ENCODE peak calls at places on chromosomes 12 and 14, in eight cellular contexts. K is A549, I is A673, B is HCT116, M is fibroblast of pulmonary artery, S is uterus, X is IMR-90, Y is cardiac muscle cell. E is an unnamed sample.

GRCh38 chr14:56895154-56895553 is 84.9 kb upstream of the OTX2 start:
- DNase-seq in B (no peak), I (no peak), M (no peak), K (no peak), X (no peak), Y (no peak), S (no peak), E (no peak)

GRCh38 chr12:71584356-71584755 is 79.3 kb downstream of the ZFC3H1 start:
- DNase-seq in X (no peak), I (no peak), B (no peak), S (no peak), Y (no peak), M (no peak), K (no peak), E (no peak)

GRCh38 chr12:121005346-121005815 is 10.9 kb downstream of the C12orf43 start:
- DNase-seq in K (no peak), M (peak), S (no peak), I (peak), Y (peak), B (peak), X (peak), E (no peak)

GRCh38 chr14:94367347-94367746 is 21.1 kb downstream of the SERPINA1 start:
- DNase-seq in K (no peak), Y (no peak), B (no peak), S (no peak), X (no peak), M (no peak), I (no peak), E (no peak)

GRCh38 chr14:75513911-75514672 is 8.2 kb upstream of the BATF start:
- DNase-seq in S (no peak), M (no peak), I (no peak), Y (no peak), B (no peak), K (no peak), X (no peak), E (no peak)

GRCh38 chr12:118334241-118334640 is 38.5 kb downstream of the TAOK3 start:
- DNase-seq in I (no peak), Y (no peak), K (no peak), X (peak), M (no peak), S (no peak), B (no peak), E (no peak)

GRCh38 chr14:39219075-39219499 is 14.6 kb upstream of the MIA2 start:
- DNase-seq in B (peak), I (no peak), S (no peak), Y (peak), X (peak), K (peak), M (peak), E (no peak)

GRCh38 chr14:56117765-56118610 is at the start of gene PELI2:
- DNase-seq in B (peak), M (peak), Y (peak), I (peak), S (peak), X (peak), K (peak), E (no peak)

GRCh38 chr12:57158186-57158585 is 10.8 kb upstream of the LRP1-AS start:
- DNase-seq in S (no peak), I (no peak), X (no peak), M (no peak), Y (no peak), K (no peak), B (no peak), E (no peak)

GRCh38 chr12:98896938-98897337 is 251.8 kb downstream of the APAF1 start:
- DNase-seq in K (no peak), I (peak), Y (peak), X (peak), M (peak), S (no peak), B (no peak), E (no peak)

GRCh38 chr12:45878630-45879255 is 111.6 kb downstream of the SCAF11 start:
- DNase-seq in M (peak), X (peak), B (no peak), I (no peak), S (no peak), K (no peak), Y (peak), E (no peak)

GRCh38 chr12:50309950-50310349 is 26.6 kb upstream of the LIMA1 start:
- DNase-seq in S (no peak), M (no peak), I (no peak), K (no peak), B (no peak), X (no peak), Y (no peak), E (no peak)

GRCh38 chr12:110015132-110015531 is 15.9 kb downstream of the ANKRD13A start:
- DNase-seq in Y (no peak), B (no peak), K (no peak), M (no peak), S (no peak), X (no peak), I (no peak), E (no peak)

GRCh38 chr12:45298721-45299120 is 82.8 kb downstream of the ANO6 start:
- DNase-seq in X (no peak), M (no peak), I (no peak), B (no peak), S (no peak), Y (no peak), K (no peak), E (no peak)

GRCh38 chr14:25841226-25841625 is 756.6 kb downstream of the NOVA1 start:
- DNase-seq in S (no peak), B (no peak), I (no peak), Y (no peak), M (no peak), K (no peak), X (no peak), E (no peak)

GRCh38 chr12:115794659-115795081 is 482.8 kb downstream of the MED13L start:
- DNase-seq in B (no peak), X (no peak), Y (no peak), I (no peak), S (no peak), K (no peak), M (no peak), E (no peak)

DNA sequence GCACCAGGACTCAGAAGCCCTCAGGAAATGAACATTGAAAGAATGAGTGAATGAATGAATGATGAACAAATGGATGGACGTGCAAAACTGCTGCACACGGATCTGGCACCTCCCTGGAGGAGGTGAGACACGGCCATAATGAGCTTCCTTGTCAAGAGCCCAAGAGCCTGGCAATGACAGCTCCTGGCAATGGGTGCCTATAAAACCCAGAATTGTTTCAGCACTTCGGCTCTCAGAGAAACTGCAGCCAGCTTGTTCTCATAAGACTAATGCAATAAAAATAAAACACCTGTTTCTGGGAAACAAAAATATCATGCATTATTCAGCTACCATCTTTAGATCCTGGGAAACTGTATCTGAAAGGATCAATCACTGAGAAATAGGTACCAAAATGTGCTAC is 200.5 kb upstream of the SFSWAP start:
- DNase-seq in M (no peak), Y (no peak), K (no peak), B (no peak), X (no peak), S (no peak), I (no peak), E (no peak)
- TF ChIP-seq CTCF in M (no peak), Y (no peak), K (no peak), B (no peak), X (no peak), S (no peak), I (no peak), E (no peak)

DNA sequence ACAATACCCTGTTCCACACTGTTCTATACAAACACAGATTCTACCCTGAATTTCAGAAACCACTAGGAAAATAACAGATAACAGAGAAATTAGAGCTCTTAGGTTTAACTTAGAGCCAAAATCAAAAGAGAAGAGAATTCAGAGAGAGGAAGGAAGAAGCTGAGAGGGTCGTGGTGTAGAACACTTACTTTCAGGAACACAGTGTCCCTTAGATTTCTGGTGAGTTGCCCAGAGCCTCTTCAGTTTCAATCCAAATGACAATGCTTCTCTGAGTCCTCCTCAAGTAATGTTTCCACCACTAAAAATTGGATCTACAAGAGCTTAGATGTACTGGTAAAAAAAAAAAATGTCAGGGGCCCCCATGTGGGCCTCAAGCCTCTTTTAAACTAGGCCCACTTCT is 2.6 kb downstream of the YAF2 start:
- DNase-seq in M (no peak), X (no peak), Y (no peak), K (no peak), I (no peak), S (peak), B (no peak), E (no peak)
- H3K4me3 ChIP-seq in M (no peak), X (no peak), Y (no peak), K (no peak), I (no peak), S (no peak), B (no peak), E (no peak)

DNA sequence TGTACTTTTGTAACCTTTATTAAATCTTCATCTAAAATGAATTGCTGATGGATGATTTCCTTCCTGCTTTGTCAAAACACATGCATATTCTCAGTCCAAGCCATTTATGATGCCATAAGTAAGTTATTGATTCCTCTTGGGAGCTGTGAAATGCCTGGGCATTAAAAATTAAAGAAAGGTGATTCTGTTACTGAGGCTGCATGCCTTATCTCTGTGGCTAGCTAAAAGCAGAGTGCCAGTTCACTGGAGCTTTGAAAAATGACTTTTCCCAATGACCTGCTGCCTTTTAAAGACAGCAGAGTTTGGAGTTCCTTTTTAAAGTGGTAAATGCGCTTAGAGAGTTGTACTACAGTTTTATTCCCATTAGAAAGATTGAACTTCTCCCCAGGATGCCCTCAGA is 152.1 kb downstream of the TMTC2 start:
- DNase-seq in I (peak), S (no peak), X (no peak), M (no peak), B (no peak), K (no peak), Y (no peak), E (no peak)
- TF ChIP-seq CTCF in I (no peak), S (no peak), X (no peak), M (no peak), B (no peak), K (no peak), Y (no peak), E (no peak)

GRCh38 chr14:92666251-92666650 is 82.2 kb downstream of the LGMN start:
- DNase-seq in X (no peak), Y (no peak), I (no peak), K (no peak), M (no peak), B (no peak), S (no peak), E (no peak)

GRCh38 chr14:92668266-92668973 is 80.0 kb downstream of the LGMN start:
- DNase-seq in B (no peak), S (no peak), I (no peak), K (no peak), Y (no peak), M (no peak), X (no peak), E (no peak)

GRCh38 chr14:92663049-92663448 is 85.4 kb downstream of the LGMN start:
- DNase-seq in K (no peak), X (peak), M (peak), B (no peak), S (no peak), I (no peak), Y (peak), E (no peak)

GRCh38 chr14:92670177-92670576 is 78.2 kb downstream of the LGMN start:
- DNase-seq in K (no peak), Y (peak), M (peak), X (peak), S (no peak), B (no peak), I (peak), E (no peak)

GRCh38 chr14:92665699-92666110 is 82.7 kb downstream of the LGMN start:
- DNase-seq in M (no peak), I (no peak), B (no peak), X (no peak), K (no peak), Y (no peak), S (no peak), E (no peak)
- H3K4me3 ChIP-seq in M (no peak), I (no peak), B (no peak), X (no peak), K (no peak), Y (no peak), S (no peak), E (no peak)

GRCh38 chr14:99461411-99461810 is 19.2 kb downstream of the SETD3 start:
- DNase-seq in Y (no peak), K (no peak), M (no peak), B (no peak), S (no peak), I (no peak), X (no peak), E (no peak)
- TF ChIP-seq CTCF in Y (no peak), K (no peak), M (no peak), B (no peak), S (no peak), I (no peak), X (no peak), E (no peak)

GRCh38 chr14:91506226-91506625 is 3.9 kb downstream of the PPP4R3A start:
- DNase-seq in I (no peak), K (no peak), B (no peak), S (no peak), Y (no peak), X (no peak), M (no peak), E (no peak)

GRCh38 chr14:91509083-91509877 is 830 bp downstream of the PPP4R3A start:
- DNase-seq in S (peak), M (no peak), X (no peak), K (peak), Y (peak), I (peak), B (no peak), E (no peak)

GRCh38 chr14:91510171-91511013 is at the start of gene PPP4R3A:
- DNase-seq in I (peak), K (peak), M (peak), X (peak), Y (peak), S (peak), B (peak), E (peak)

GRCh38 chr14:91509878-91510170 is 286 bp downstream of the PPP4R3A start:
- DNase-seq in X (no peak), K (no peak), B (no peak), S (no peak), Y (no peak), I (no peak), M (no peak), E (no peak)

DNA sequence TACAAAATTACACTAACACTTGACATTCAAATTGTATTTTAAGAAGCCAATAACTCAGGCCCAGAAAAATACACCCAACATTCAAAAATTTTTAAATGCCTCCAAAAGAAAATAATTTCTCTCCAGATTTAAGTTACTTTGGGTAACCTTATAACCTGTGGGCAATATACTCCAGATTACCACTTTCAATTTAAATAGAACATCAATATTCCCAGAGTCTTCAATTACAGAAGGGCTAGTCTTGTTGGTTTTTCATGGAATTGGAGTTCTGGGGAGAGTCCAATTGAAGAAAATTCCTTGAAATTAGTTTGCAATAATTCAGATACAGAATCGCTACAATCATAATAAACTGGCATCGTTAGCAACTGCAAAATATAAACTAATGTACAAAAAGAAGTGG is 2.0 kb downstream of the PPP4R3A start:
- DNase-seq in M (no peak), S (no peak), B (no peak), Y (no peak), X (no peak), K (no peak), I (no peak), E (no peak)
- H3K4me3 ChIP-seq in M (peak), S (peak), B (peak), Y (peak), X (peak), K (peak), I (peak), E (peak)

GRCh38 chr12:28219827-28220226 is 29.6 kb downstream of the CCDC91 start:
- DNase-seq in X (no peak), S (no peak), Y (no peak), M (no peak), K (no peak), B (no peak), I (no peak), E (no peak)

GRCh38 chr12:28223853-28224252 is 33.6 kb downstream of the CCDC91 start:
- DNase-seq in M (no peak), S (no peak), Y (no peak), K (no peak), I (no peak), B (no peak), X (no peak), E (no peak)

GRCh38 chr12:28226705-28227104 is 36.4 kb downstream of the CCDC91 start:
- DNase-seq in Y (no peak), M (no peak), K (no peak), B (no peak), S (no peak), X (no peak), I (no peak), E (no peak)

GRCh38 chr12:28222081-28222700 is 31.9 kb downstream of the CCDC91 start:
- DNase-seq in Y (no peak), M (no peak), K (no peak), S (no peak), I (no peak), B (no peak), X (no peak), E (no peak)

DNA sequence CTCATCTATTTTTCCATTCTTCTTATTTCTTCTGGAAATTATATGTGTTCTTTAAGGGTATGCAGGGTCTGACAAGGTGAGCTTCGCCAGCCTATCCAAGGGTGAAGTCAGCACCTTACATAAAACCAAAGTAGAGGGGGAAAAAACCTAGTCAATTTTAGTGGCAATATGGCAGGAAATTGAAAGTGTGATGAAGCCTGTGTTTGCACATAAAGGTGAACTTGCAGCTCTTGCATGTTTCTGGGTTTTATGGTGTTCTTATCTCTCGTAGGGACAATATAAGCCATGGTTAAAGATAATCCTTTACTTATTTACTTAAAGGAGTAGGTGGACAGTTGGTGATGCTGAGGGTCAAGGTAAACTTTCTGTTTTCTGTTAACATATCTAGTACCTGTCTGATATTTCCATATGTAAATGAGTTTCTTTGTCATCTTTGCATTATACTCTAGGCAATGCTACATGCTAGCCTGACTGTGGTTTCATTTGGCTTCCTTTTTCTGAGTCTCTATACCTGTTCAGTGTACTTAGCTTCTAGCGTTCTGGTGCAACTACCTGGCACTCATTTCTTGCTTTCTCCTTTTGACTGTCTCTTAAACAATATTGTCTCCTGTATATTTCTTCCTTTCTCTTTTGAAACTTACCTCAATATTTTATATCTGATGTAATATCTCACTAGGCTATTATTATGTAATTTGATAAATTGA is 32.9 kb downstream of the CCDC91 start:
- DNase-seq in S (no peak), K (no peak), B (no peak), I (no peak), M (no peak), X (no peak), Y (no peak), E (peak)
- TF ChIP-seq CTCF in S (no peak), K (no peak), B (no peak), I (no peak), M (no peak), X (no peak), Y (no peak), E (no peak)

DNA sequence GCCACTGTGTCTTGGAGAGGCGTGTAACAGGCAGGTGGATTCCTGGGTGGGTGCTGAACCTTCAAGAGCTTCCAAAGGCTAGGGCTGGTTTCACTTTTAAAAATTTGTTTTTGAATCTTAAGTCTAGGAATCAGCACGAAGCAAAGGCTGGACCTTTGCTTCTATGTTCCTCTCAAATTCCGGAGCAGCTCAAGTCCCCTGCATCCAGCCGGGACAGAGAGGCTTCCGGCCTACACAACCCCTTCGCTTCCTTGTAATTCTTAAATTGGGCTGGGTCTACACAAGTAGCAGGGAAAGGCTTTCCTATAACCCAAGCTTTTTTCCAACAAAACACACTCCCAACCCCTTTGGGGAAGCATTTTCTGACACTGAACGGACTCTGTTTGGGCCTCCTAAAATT is 8.3 kb downstream of the HOXC12 start:
- DNase-seq in K (no peak), Y (no peak), I (no peak), S (no peak), M (no peak), X (no peak), B (no peak), E (no peak)
- H3K4me3 ChIP-seq in K (no peak), Y (no peak), I (no peak), S (no peak), M (no peak), X (no peak), B (no peak), E (no peak)

GRCh38 chr14:32224731-32225377 is 21.8 kb upstream of the RNU6-8 start:
- DNase-seq in B (no peak), M (peak), Y (peak), I (peak), K (peak), X (peak), S (peak), E (no peak)
- TF ChIP-seq CTCF in B (peak), M (peak), Y (peak), I (peak), K (peak), X (peak), S (peak), E (peak)

E was measured in GM12864.